ENCODE peak calls at places on chromosomes 7 and 10, in four cellular contexts. X, N, Q and S are unnamed samples.

GRCh38 chr10:62654966-62655336 is 149.6 kb upstream of the ADO start:
- DNase-seq in N (no peak), X (no peak), Q (no peak), S (no peak)

GRCh38 chr7:82362129-82362528 is 81.4 kb downstream of the CACNA2D1 start:
- DNase-seq in Q (no peak), X (no peak), N (no peak), S (no peak)

GRCh38 chr10:73495226-73495883 is 469 bp downstream of the PPP3CB start:
- DNase-seq in X (peak), N (peak), Q (peak), S (peak)

GRCh38 chr7:128831994-128832879 is 2.0 kb downstream of the FLNC start:
- DNase-seq in Q (no peak), N (no peak), X (no peak), S (peak)

GRCh38 chr7:109335951-109336350 is 766.3 kb downstream of the DNAJB9 start:
- DNase-seq in X (no peak), Q (no peak), N (no peak), S (no peak)

GRCh38 chr7:28558236-28558635 is 145.9 kb downstream of the CREB5 start:
- DNase-seq in X (no peak), N (no peak), Q (no peak), S (no peak)

GRCh38 chr7:57210212-57210611 is 78.0 kb upstream of the ZNF479 start:
- DNase-seq in X (no peak), N (no peak), Q (peak), S (no peak)

GRCh38 chr7:45987521-45988290 is 66.6 kb upstream of the IGFBP3 start:
- DNase-seq in Q (peak), X (no peak), N (no peak), S (no peak)

GRCh38 chr10:123229927-123230630 is 75.9 kb downstream of the BUB3 start:
- DNase-seq in Q (no peak), X (no peak), N (no peak), S (no peak)

GRCh38 chr10:52464725-52465124 is 150.6 kb downstream of the DKK1 start:
- DNase-seq in Q (no peak), N (no peak), X (no peak), S (no peak)

GRCh38 chr10:118927317-118927716 is 102.2 kb upstream of the NANOS1 start:
- DNase-seq in N (no peak), X (no peak), Q (no peak), S (no peak)

GRCh38 chr7:142485617-142486226 is 227.9 kb upstream of the PRSS58 start:
- DNase-seq in Q (no peak), N (no peak), X (no peak), S (no peak)

GRCh38 chr7:123862775-123863174 is 17.8 kb downstream of the HYAL4 start:
- DNase-seq in Q (no peak), N (no peak), X (no peak), S (no peak)

GRCh38 chr7:152435384-152436278 is at the start of gene KMT2C:
- DNase-seq in N (peak), X (no peak), Q (peak), S (peak)

GRCh38 chr10:48885376-48885775 is 54.3 kb downstream of the LRRC18 start:
- DNase-seq in X (no peak), N (no peak), Q (no peak), S (peak)

GRCh38 chr7:156816943-156817572 is 75.9 kb downstream of the LMBR1 start:
- DNase-seq in X (no peak), Q (no peak), N (no peak), S (no peak)

GRCh38 chr7:102072636-102073209 is 213.9 kb upstream of the SH2B2 start:
- DNase-seq in X (no peak), N (no peak), Q (no peak), S (no peak)

GRCh38 chr10:11246752-11247467 is 229.2 kb downstream of the CELF2 start:
- DNase-seq in X (no peak), N (no peak), Q (no peak), S (no peak)

GRCh38 chr10:71598673-71599072 is 120.9 kb downstream of the C10orf105 start:
- DNase-seq in Q (peak), N (no peak), X (no peak), S (no peak)

GRCh38 chr7:17009007-17009719 is 127.4 kb upstream of the AGR3 start:
- DNase-seq in Q (no peak), X (no peak), N (no peak), S (no peak)
- TF ChIP-seq CTCF in Q (no peak), X (peak), N (peak), S (no peak)

DNA sequence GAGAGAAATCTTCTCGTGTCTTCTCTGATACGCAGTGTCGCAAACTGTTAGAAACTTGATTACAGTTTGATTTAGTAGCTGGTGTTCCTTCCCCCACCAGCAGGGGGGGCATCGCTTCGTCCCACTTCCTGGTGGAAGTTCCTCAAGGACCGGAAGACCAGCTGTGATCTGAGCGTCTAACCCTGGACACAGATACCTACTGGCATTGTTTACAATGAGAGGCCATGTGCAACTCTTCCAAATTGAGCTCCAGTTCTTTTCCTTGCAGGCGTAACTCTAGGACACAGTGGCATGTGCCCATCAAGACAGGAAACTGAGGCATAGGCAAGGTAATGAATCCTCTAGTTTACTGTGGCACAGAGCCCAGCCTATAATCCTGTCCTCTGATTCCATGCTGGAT is 219.0 kb downstream of the CCDC3 start:
- DNase-seq in N (no peak), X (peak), Q (no peak), S (peak)
- TF ChIP-seq CTCF in N (peak), X (peak), Q (peak), S (peak)

GRCh38 chr10:44733743-44734488 is 177.2 kb upstream of the TMEM72 start:
- DNase-seq in Q (no peak), N (no peak), X (no peak), S (no peak)
- TF ChIP-seq CTCF in Q (peak), N (peak), X (no peak), S (peak)

DNA sequence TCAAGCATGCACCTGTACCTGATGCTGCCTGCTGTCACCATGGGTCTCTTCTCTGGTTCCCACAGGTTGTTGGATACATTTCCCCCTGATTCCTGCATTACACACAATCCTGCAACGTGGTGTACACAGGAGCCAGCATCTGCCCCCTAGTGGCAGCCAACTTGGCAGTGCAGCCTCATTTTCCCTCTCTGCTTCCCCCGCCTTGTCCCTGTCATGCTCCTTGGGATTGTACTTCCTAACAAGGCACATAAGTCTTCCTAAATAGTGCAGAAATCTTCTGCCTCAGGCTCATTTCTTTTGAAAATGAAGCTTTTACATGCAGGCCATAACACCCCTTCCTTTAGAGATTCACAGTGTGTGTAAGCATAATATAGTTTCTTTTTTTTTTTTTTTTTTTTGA is 387.5 kb downstream of the CCSER2 start:
- DNase-seq in N (peak), X (peak), Q (no peak), S (peak)
- TF ChIP-seq CTCF in N (peak), X (peak), Q (peak), S (peak)

GRCh38 chr7:8035190-8035589 is 66.6 kb downstream of the GLCCI1 start:
- DNase-seq in Q (no peak), X (no peak), N (no peak), S (no peak)

GRCh38 chr7:8037151-8037550 is 68.6 kb downstream of the GLCCI1 start:
- DNase-seq in N (no peak), X (no peak), Q (no peak), S (no peak)

GRCh38 chr7:8040768-8041369 is 72.3 kb downstream of the GLCCI1 start:
- DNase-seq in Q (no peak), N (no peak), X (no peak), S (no peak)

GRCh38 chr7:8035647-8036518 is 67.3 kb downstream of the GLCCI1 start:
- DNase-seq in Q (no peak), X (peak), N (no peak), S (no peak)
- TF ChIP-seq CTCF in Q (peak), X (peak), N (peak), S (peak)

DNA sequence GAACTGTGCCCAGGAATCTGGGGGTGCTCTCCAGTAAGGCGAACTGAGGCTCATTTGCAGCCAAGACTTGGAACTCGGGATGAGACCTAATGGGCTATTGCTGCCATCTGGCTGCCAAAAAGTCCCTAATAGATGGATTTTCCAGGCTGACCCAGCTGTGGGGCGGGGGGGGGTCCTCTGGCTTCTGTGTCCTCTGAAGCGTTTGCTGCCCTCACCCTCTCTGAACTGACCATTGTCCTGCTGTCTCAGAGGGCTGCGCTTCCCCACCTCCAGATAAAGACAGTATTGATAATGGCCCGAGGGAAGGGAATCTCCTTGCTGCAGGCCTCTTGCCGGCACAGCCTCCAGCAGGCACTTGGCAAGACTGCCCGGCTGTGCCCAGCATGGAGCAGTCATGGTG is 46.6 kb downstream of the CLEC2L start:
- DNase-seq in Q (no peak), X (no peak), N (no peak), S (no peak)
- TF ChIP-seq CTCF in Q (no peak), X (no peak), N (no peak), S (no peak)

GRCh38 chr10:75544381-75544780 is 113.0 kb downstream of the LRMDA start:
- DNase-seq in X (no peak), N (no peak), Q (no peak), S (no peak)

GRCh38 chr10:75542902-75543301 is 111.5 kb downstream of the LRMDA start:
- DNase-seq in X (no peak), Q (no peak), N (no peak), S (no peak)

GRCh38 chr10:75546004-75546403 is 114.6 kb downstream of the LRMDA start:
- DNase-seq in Q (no peak), N (no peak), X (no peak), S (no peak)

GRCh38 chr10:75545333-75545732 is 113.9 kb downstream of the LRMDA start:
- DNase-seq in N (no peak), X (no peak), Q (no peak), S (no peak)

GRCh38 chr10:75544923-75545322 is 113.5 kb downstream of the LRMDA start:
- DNase-seq in X (no peak), N (no peak), Q (no peak), S (no peak)
- TF ChIP-seq CTCF in X (no peak), N (no peak), Q (no peak), S (no peak)

GRCh38 chr7:100126931-100127865 is at the start of gene MBLAC1:
- DNase-seq in Q (peak), N (peak), X (peak), S (peak)
- TF ChIP-seq CTCF in Q (no peak), N (no peak), X (no peak), S (no peak)

GRCh38 chr7:73429218-73429617 is 4.4 kb upstream of the FZD9 start:
- DNase-seq in N (no peak), X (no peak), Q (peak), S (peak)

GRCh38 chr7:73427902-73428696 is 5.5 kb upstream of the FZD9 start:
- DNase-seq in Q (peak), N (no peak), X (no peak), S (no peak)

GRCh38 chr7:73429622-73430505 is 3.7 kb upstream of the FZD9 start:
- DNase-seq in X (no peak), Q (peak), N (no peak), S (no peak)

GRCh38 chr7:73431041-73431835 is 2.3 kb upstream of the FZD9 start:
- DNase-seq in Q (peak), X (peak), N (no peak), S (no peak)

DNA sequence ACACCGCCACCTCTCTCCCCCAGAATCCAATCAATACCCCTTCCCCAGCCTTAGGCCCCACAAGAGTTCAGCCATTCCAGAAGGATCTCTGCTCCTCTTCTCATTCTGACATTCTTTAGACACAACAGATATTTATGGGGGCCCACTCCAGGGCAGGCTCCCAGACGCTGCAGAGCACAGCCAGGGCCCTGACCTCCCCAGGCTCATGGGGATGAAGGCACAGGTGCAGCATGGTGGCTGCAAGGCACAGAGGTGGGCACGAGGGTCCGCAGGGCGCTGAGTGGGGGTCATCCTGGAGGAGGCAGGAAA is 4.9 kb upstream of the FZD9 start:
- DNase-seq in N (no peak), Q (peak), X (no peak), S (no peak)
- TF ChIP-seq CTCF in N (no peak), Q (no peak), X (no peak), S (no peak)